ENCODE peak calls at places on chromosomes 4 and X, in six cellular contexts. H, E, T, A, I and Q are unnamed samples.

GRCh38 chr4:53748328-53748772 is 157.1 kb upstream of the LNX1 start:
- DNase-seq in H (no peak), E (no peak), I (peak; percentile 5), A (no peak), T (no peak), Q (no peak)

GRCh38 chrX:154043003-154043402 is 23.3 kb upstream of the IRAK1 start:
- DNase-seq in H (no peak), E (no peak), A (no peak), T (no peak), I (no peak), Q (no peak)

GRCh38 chr4:77167866-77168265 is 10.9 kb downstream of the CCNG2 start:
- DNase-seq in E (no peak), I (no peak), T (no peak), H (no peak), A (no peak), Q (no peak)

GRCh38 chrX:109600114-109600710 is 24.8 kb downstream of the KCNE5 start:
- DNase-seq in E (peak; percentile 23), I (peak; percentile 25), H (no peak), A (no peak), T (no peak), Q (peak; percentile 3)

GRCh38 chr4:68750555-68750954 is 65.2 kb upstream of the UGT2B10 start:
- DNase-seq in E (no peak), A (no peak), H (no peak), T (no peak), I (no peak), Q (no peak)

GRCh38 chr4:142091691-142092182 is 455.4 kb downstream of the IL15 start:
- DNase-seq in I (no peak), E (peak; percentile 52), A (peak; percentile 83), H (no peak), T (no peak), Q (no peak)

GRCh38 chr4:168605411-168605810 is 108.6 kb downstream of the PALLD start:
- DNase-seq in A (no peak), T (no peak), I (no peak), E (no peak), H (no peak), Q (no peak)

GRCh38 chr4:113447061-113447460 is 314.5 kb downstream of the CAMK2D start:
- DNase-seq in A (no peak), T (no peak), I (no peak), H (no peak), E (no peak), Q (no peak)

GRCh38 chr4:147029296-147029695 is 83.6 kb upstream of the TTC29 start:
- DNase-seq in T (no peak), A (no peak), H (no peak), E (no peak), I (no peak), Q (no peak)

GRCh38 chr4:7777871-7778523 is 161.7 kb downstream of the AFAP1 start:
- DNase-seq in I (no peak), T (peak; percentile 46), E (no peak), H (no peak), A (no peak), Q (no peak)

GRCh38 chr4:133600008-133600407 is 450.9 kb downstream of the PCDH10 start:
- DNase-seq in A (no peak), I (no peak), H (no peak), E (no peak), T (no peak), Q (no peak)

GRCh38 chr4:144674711-144675110 is 28.8 kb downstream of the HHIP start:
- DNase-seq in H (no peak), I (no peak), E (no peak), A (no peak), T (no peak), Q (no peak)

GRCh38 chrX:140815868-140816267 is 106.3 kb downstream of the LINC00632 start:
- DNase-seq in H (no peak), T (no peak), E (peak; percentile 15), A (peak; percentile 1), I (peak; percentile 10), Q (no peak)

GRCh38 chr4:42750091-42750490 is 93.2 kb upstream of the ATP8A1 start:
- DNase-seq in H (peak; percentile 8), T (no peak), E (peak; percentile 16), A (no peak), I (no peak), Q (peak; percentile 97)

GRCh38 chrX:65686246-65686645 is 18.8 kb downstream of the MSN start:
- DNase-seq in T (no peak), E (no peak), A (no peak), I (no peak), H (no peak), Q (no peak)

GRCh38 chr4:76689079-76689817 is 208.7 kb downstream of the SOWAHB start:
- DNase-seq in A (no peak), H (peak; percentile 59), T (peak; percentile 63), E (peak; percentile 38), I (no peak), Q (no peak)

GRCh38 chrX:150036181-150036580 is 97.9 kb upstream of the EOLA2 start:
- DNase-seq in T (no peak), H (peak; percentile 85), I (no peak), E (no peak), A (peak; percentile 22), Q (no peak)

GRCh38 chr4:4269856-4270255 is 20.1 kb downstream of the LYAR start:
- DNase-seq in T (no peak), A (no peak), I (no peak), H (no peak), E (no peak), Q (no peak)

GRCh38 chr4:162011039-162011438 is 152.8 kb downstream of the FSTL5 start:
- DNase-seq in I (no peak), H (no peak), T (no peak), E (no peak), A (no peak), Q (no peak)

GRCh38 chr4:182877326-182877883 is 39.8 kb downstream of the DCTD start:
- DNase-seq in I (no peak), T (no peak), H (no peak), A (no peak), E (no peak), Q (no peak)

GRCh38 chr4:68079918-68080317 is 49.8 kb downstream of the TMPRSS11F start:
- DNase-seq in A (no peak), T (no peak), H (no peak), I (no peak), E (no peak), Q (no peak)

GRCh38 chrX:136310411-136310810 is 9.6 kb downstream of the ADGRG4 start:
- DNase-seq in H (no peak), I (no peak), E (no peak), A (no peak), T (no peak), Q (no peak)

GRCh38 chr4:130808492-130808891 is 1712.5 kb downstream of the C4orf33 start:
- DNase-seq in T (no peak), H (peak; percentile 32), E (no peak), I (no peak), A (no peak), Q (no peak)

GRCh38 chrX:15512401-15512965 is 11.9 kb downstream of the BMX start:
- DNase-seq in T (no peak), E (no peak), A (no peak), H (no peak), I (no peak), Q (no peak)

GRCh38 chr4:185165605-185166063 is 22.6 kb downstream of the SLC25A4 start:
- DNase-seq in E (no peak), H (no peak), I (peak; percentile 28), T (no peak), A (peak; percentile 31), Q (peak; percentile 58)

GRCh38 chr4:56640907-56641493 is 40.1 kb downstream of the HOPX start:
- DNase-seq in A (no peak), T (no peak), I (no peak), H (no peak), E (no peak), Q (no peak)

GRCh38 chr4:92303621-92304027 is at the start of gene GRID2:
- DNase-seq in E (peak; percentile 23), I (no peak), A (no peak), H (no peak), T (no peak), Q (no peak)

GRCh38 chr4:109113511-109113910 is 188.9 kb downstream of the COL25A1 start:
- DNase-seq in I (no peak), E (no peak), A (no peak), H (no peak), T (no peak), Q (no peak)

GRCh38 chrX:142001934-142002333 is 98.2 kb downstream of the MAGEC1 start:
- DNase-seq in A (no peak), I (no peak), T (no peak), H (no peak), E (no peak), Q (no peak)